ENCODE peak calls at places on chromosomes 13 and 19, in seven cellular contexts. F, V, Z, I, J, B and S are unnamed samples.

GRCh38 chr13:20342326-20342725 is 110.2 kb upstream of the GJB6 start:
- DNase-seq in J (no peak), Z (no peak), F (no peak), I (no peak), V (no peak), B (no peak), S (peak)

GRCh38 chr13:97339019-97339988 is 94.7 kb upstream of the RAP2A start:
- DNase-seq in J (no peak), B (peak), F (peak), I (no peak), Z (peak), V (peak), S (peak)

GRCh38 chr13:109835321-109835720 is 48.9 kb upstream of the IRS2 start:
- DNase-seq in V (peak), F (no peak), B (peak), J (no peak), Z (no peak), I (no peak), S (no peak)

GRCh38 chr13:94548382-94549240 is 47.3 kb downstream of the TGDS start:
- DNase-seq in V (no peak), J (no peak), B (peak), F (peak), I (peak), Z (peak), S (peak)

GRCh38 chr19:57363734-57364181 is 407 bp downstream of the TRAPPC2B start:
- DNase-seq in F (no peak), Z (no peak), V (peak), B (peak), J (no peak), I (no peak), S (no peak)

GRCh38 chr13:30859326-30859725 is 46.7 kb upstream of the MEDAG start:
- DNase-seq in Z (no peak), F (no peak), J (no peak), I (no peak), V (no peak), B (no peak), S (no peak)

GRCh38 chr13:51325837-51326236 is 13.7 kb upstream of the SERPINE3 start:
- DNase-seq in I (no peak), J (no peak), Z (no peak), B (no peak), V (no peak), F (no peak), S (no peak)

GRCh38 chr19:18576383-18576782 is 4.7 kb downstream of the UBA52 start:
- DNase-seq in F (no peak), Z (no peak), I (no peak), J (no peak), B (no peak), V (no peak), S (no peak)